ENCODE peak calls at places on chromosomes 11 and 22, in six cellular contexts. O is WTC11, H is HCT116, E is K562, M is GM12878, X is HepG2. Z is an unnamed sample.

GRCh38 chr22:35480143-35480542 is 60.5 kb upstream of the RASD2 start:
- DNase-seq in O (no peak), H (no peak), E (no peak), M (no peak), X (no peak), Z (no peak)

GRCh38 chr11:66883021-66883968 is 26.4 kb downstream of the LRFN4 start:
- DNase-seq in O (peak; percentile 91), H (peak; percentile 68), E (peak; percentile 64), M (no peak), X (peak; percentile 45), Z (peak; percentile 80)

GRCh38 chr22:37951305-37951704 is 2.1 kb downstream of the C22orf23 start:
- DNase-seq in O (peak; percentile 37), H (no peak), E (no peak), M (no peak), X (peak; percentile 47), Z (peak; percentile 54)

GRCh38 chr11:71913716-71914115 is 14.7 kb downstream of the XNDC1N start:
- DNase-seq in O (no peak), H (no peak), E (no peak), M (no peak), X (no peak), Z (no peak)

GRCh38 chr11:103433380-103433779 is 324.2 kb downstream of the DYNC2H1 start:
- DNase-seq in O (no peak), H (no peak), E (no peak), M (no peak), X (no peak), Z (no peak)

GRCh38 chr11:4979021-4979420 is 15.6 kb upstream of the OR51L1 start:
- DNase-seq in O (no peak), H (no peak), E (no peak), M (no peak), X (no peak), Z (no peak)

GRCh38 chr11:78022397-78023396 is at the start of gene KCTD14:
- DNase-seq in O (peak; percentile 72), H (no peak), E (no peak), M (no peak), X (peak; percentile 53), Z (no peak)

GRCh38 chr11:88340366-88340930 is 2.9 kb upstream of the CTSC start:
- DNase-seq in O (no peak), H (no peak), E (no peak), M (no peak), X (no peak), Z (no peak)

GRCh38 chr22:50105529-50106100 is 15.8 kb downstream of the MOV10L1 start:
- DNase-seq in O (no peak), H (no peak), E (no peak), M (peak; percentile 33), X (no peak), Z (peak; percentile 20)

GRCh38 chr11:726278-726915 is 20.4 kb downstream of the EPS8L2 start:
- DNase-seq in O (peak; percentile 65), H (no peak), E (peak; percentile 95), M (no peak), X (no peak), Z (no peak)

GRCh38 chr22:38397189-38398097 is 57.6 kb downstream of the KCNJ4 start:
- DNase-seq in O (peak; percentile 84), H (no peak), E (no peak), M (no peak), X (no peak), Z (peak; percentile 42)

GRCh38 chr22:39530692-39531331 is 1.7 kb downstream of the RPS19BP1 start:
- DNase-seq in O (no peak), H (no peak), E (peak; percentile 53), M (no peak), X (peak; percentile 57), Z (peak; percentile 46)

GRCh38 chr11:44223261-44223660 is 86.7 kb downstream of the ALX4 start:
- DNase-seq in O (no peak), H (no peak), E (no peak), M (no peak), X (no peak), Z (no peak)

GRCh38 chr22:45235101-45235777 is 5.5 kb downstream of the KIAA0930 start:
- DNase-seq in O (no peak), H (no peak), E (no peak), M (peak; percentile 81), X (no peak), Z (no peak)

GRCh38 chr11:132777067-132777975 is 755.0 kb downstream of the OPCML start:
- DNase-seq in O (no peak), H (no peak), E (no peak), M (no peak), X (no peak), Z (no peak)

GRCh38 chr11:131488208-131488607 is 117.8 kb downstream of the NTM start:
- DNase-seq in O (no peak), H (no peak), E (no peak), M (no peak), X (no peak), Z (no peak)

GRCh38 chr22:25102722-25103121 is 96.9 kb upstream of the CRYBB3 start:
- DNase-seq in O (no peak), H (no peak), E (no peak), M (no peak), X (no peak), Z (no peak)

GRCh38 chr22:39205344-39206021 is 39.3 kb downstream of the PDGFB start:
- DNase-seq in O (no peak), H (peak; percentile 46), E (peak; percentile 52), M (no peak), X (peak; percentile 28), Z (no peak)

GRCh38 chr11:11444027-11444799 is 91.2 kb upstream of the CSNK2A3 start:
- DNase-seq in O (no peak), H (no peak), E (no peak), M (no peak), X (no peak), Z (peak; percentile 23)

GRCh38 chr11:7576671-7577225 is 62.9 kb downstream of the PPFIBP2 start:
- DNase-seq in O (no peak), H (no peak), E (no peak), M (no peak), X (no peak), Z (no peak)

GRCh38 chr11:65506770-65507485 is 8.1 kb downstream of the MALAT1 start:
- DNase-seq in O (no peak), H (peak; percentile 91), E (no peak), M (no peak), X (no peak), Z (no peak)

GRCh38 chr11:122215244-122215992 is 99.4 kb upstream of the BLID start:
- DNase-seq in O (peak; percentile 82), H (peak; percentile 51), E (peak; percentile 24), M (no peak), X (peak; percentile 29), Z (peak; percentile 66)

GRCh38 chr11:64767344-64768299 is 7.8 kb upstream of the PYGM start:
- DNase-seq in O (peak; percentile 88), H (peak; percentile 45), E (no peak), M (no peak), X (peak; percentile 67), Z (peak; percentile 63)

GRCh38 chr11:68988486-68988885 is 7.7 kb upstream of the MRGPRD start:
- DNase-seq in O (no peak), H (no peak), E (no peak), M (no peak), X (no peak), Z (no peak)

GRCh38 chr22:17451251-17451765 is 82.0 kb downstream of the CECR2 start:
- DNase-seq in O (no peak), H (no peak), E (no peak), M (no peak), X (no peak), Z (no peak)

GRCh38 chr22:30169002-30169401 is 77.6 kb downstream of the LIF start:
- DNase-seq in O (no peak), H (no peak), E (no peak), M (no peak), X (no peak), Z (no peak)

GRCh38 chr11:76806131-76806530 is 23.0 kb downstream of the TSKU start:
- DNase-seq in O (no peak), H (no peak), E (no peak), M (no peak), X (no peak), Z (no peak)

GRCh38 chr11:82906236-82906635 is 4.7 kb downstream of the DDIAS start:
- DNase-seq in O (no peak), H (peak; percentile 15), E (no peak), M (no peak), X (peak; percentile 26), Z (no peak)
- TF ChIP-seq SP1 in O (no peak), H (no peak), E (no peak), M (no peak), X (no peak), Z (no peak)

GRCh38 chr11:118892515-118892914 is 8.8 kb downstream of the CXCR5 start:
- DNase-seq in O (no peak), H (no peak), E (peak; percentile 39), M (no peak), X (no peak), Z (no peak)
- TF ChIP-seq SP1 in O (no peak), H (no peak), E (no peak), M (no peak), X (no peak), Z (no peak)

DNA sequence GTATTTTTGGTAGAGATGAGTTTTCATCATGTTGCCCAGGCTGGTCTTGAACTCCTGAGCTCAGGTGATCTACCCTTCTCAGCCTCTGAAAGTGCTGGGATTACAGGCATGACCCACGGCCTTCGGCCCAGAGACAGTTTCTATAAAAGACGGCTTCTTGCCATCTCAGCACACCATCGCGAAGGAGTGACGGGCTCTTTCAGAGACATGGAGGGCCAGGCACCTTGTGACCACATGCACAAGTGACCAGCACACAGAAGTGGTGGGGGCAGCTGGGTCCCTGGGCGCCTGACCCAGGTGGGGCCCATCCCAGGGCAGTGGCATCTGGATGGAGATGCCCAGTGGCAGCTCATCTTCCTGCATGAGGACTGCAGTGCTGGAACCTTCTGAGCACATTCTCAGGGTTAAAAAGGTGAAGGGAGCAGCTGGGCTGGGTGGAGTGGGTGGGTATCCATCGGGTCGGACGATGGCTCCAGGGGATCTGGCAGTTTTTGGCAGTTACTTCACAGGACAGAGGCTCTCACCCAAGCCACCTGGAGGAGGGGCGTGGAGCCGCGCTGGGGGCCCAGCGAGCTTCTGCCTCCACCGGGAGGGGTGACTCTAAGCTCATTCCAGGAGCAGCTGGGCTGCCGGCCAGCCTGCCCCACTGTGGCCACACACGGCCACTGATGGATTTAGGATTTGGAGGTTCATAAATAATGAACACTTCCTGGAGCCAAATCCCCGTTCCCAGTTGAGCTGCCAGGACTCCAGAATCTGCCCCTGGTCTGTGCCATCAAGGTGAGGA is 373.0 kb downstream of the CTTN start:
- DNase-seq in O (no peak), H (no peak), E (no peak), M (no peak), X (no peak), Z (no peak)
- TF ChIP-seq SP1 in O (no peak), H (no peak), E (no peak), M (no peak), X (no peak), Z (no peak)

GRCh38 chr11:114775849-114776621 is 97.7 kb downstream of the NXPE2 start:
- DNase-seq in O (no peak), H (no peak), E (no peak), M (no peak), X (no peak), Z (no peak)

GRCh38 chr11:114776956-114777355 is 98.6 kb downstream of the NXPE2 start:
- DNase-seq in O (no peak), H (no peak), E (no peak), M (no peak), X (no peak), Z (no peak)

GRCh38 chr11:114773541-114774338 is 95.4 kb downstream of the NXPE2 start:
- DNase-seq in O (no peak), H (no peak), E (no peak), M (no peak), X (no peak), Z (no peak)

GRCh38 chr11:114771172-114771571 is 92.8 kb downstream of the NXPE2 start:
- DNase-seq in O (no peak), H (no peak), E (no peak), M (no peak), X (no peak), Z (no peak)

GRCh38 chr11:114774599-114775365 is 96.5 kb downstream of the NXPE2 start:
- DNase-seq in O (peak; percentile 81), H (peak; percentile 0), E (peak; percentile 68), M (no peak), X (peak; percentile 51), Z (peak; percentile 74)
- TF ChIP-seq SP1 in O (no peak), H (no peak), E (no peak), M (no peak), X (no peak), Z (no peak)